ENCODE peak calls at places on chromosomes 7 and 10, in ten cellular contexts. O is cardiac fibroblast, I is heart right ventricle, F is foreskin keratinocyte, U is GM12865, A is mucosa of descending colon, Q is WTC11, D is nephron progenitor cell, X is IMR-90, B is uterus. T is an unnamed sample.

GRCh38 chr10:35011771-35012191 is 78.4 kb downstream of the CUL2 start:
- DNase-seq in O (no peak), I (no peak), F (no peak), U (no peak), A (no peak), Q (no peak), D (no peak), X (peak), B (no peak), T (no peak)

GRCh38 chr10:132836832-132837540 is 51.0 kb upstream of the NKX6-2 start:
- DNase-seq in O (peak), I (no peak), F (no peak), U (no peak), A (no peak), Q (peak), D (peak), X (peak), B (no peak), T (peak)

GRCh38 chr7:98621573-98622482 is 4.7 kb downstream of the NPTX2 start:
- DNase-seq in O (no peak), I (no peak), F (no peak), U (no peak), A (no peak), Q (no peak), D (no peak), X (no peak), B (no peak), T (no peak)

GRCh38 chr7:27576360-27576944 is 86.2 kb downstream of the HIBADH start:
- DNase-seq in O (peak), I (no peak), F (no peak), U (peak), A (no peak), Q (no peak), D (peak), X (peak), B (no peak), T (peak)

GRCh38 chr10:130137077-130137448 is 872 bp downstream of the GLRX3 start:
- DNase-seq in O (peak), I (no peak), F (peak), U (peak), A (no peak), Q (no peak), D (no peak), X (peak), B (no peak), T (no peak)

GRCh38 chr7:30744075-30744417 is 7.9 kb upstream of the INMT start:
- DNase-seq in O (no peak), I (no peak), F (no peak), U (no peak), A (no peak), Q (no peak), D (no peak), X (no peak), B (no peak), T (no peak)

GRCh38 chr7:117941138-117941810 is 68.0 kb upstream of the CTTNBP2 start:
- DNase-seq in O (no peak), I (no peak), F (no peak), U (no peak), A (no peak), Q (no peak), D (no peak), X (peak), B (no peak), T (no peak)

GRCh38 chr7:151888079-151888673 is 11.3 kb upstream of the PRKAG2 start:
- DNase-seq in O (no peak), I (no peak), F (no peak), U (no peak), A (peak), Q (no peak), D (no peak), X (no peak), B (no peak), T (peak)

GRCh38 chr7:19024261-19024660 is 93.2 kb downstream of the TWIST1 start:
- DNase-seq in O (peak), I (no peak), F (peak), U (no peak), A (no peak), Q (no peak), D (no peak), X (peak), B (no peak), T (no peak)

GRCh38 chr7:87231715-87232114 is 12.2 kb upstream of the TMEM243 start:
- DNase-seq in O (no peak), I (no peak), F (no peak), U (no peak), A (no peak), Q (no peak), D (no peak), X (no peak), B (no peak), T (no peak)

GRCh38 chr10:93150990-93151547 is 77.4 kb downstream of the CYP26A1 start:
- DNase-seq in O (no peak), I (no peak), F (peak), U (peak), A (no peak), Q (no peak), D (no peak), X (no peak), B (no peak), T (no peak)

GRCh38 chr10:93152136-93152535 is 78.4 kb downstream of the CYP26A1 start:
- DNase-seq in O (peak), I (no peak), F (peak), U (no peak), A (no peak), Q (no peak), D (no peak), X (peak), B (no peak), T (no peak)

GRCh38 chr10:93150289-93150688 is 76.6 kb downstream of the CYP26A1 start:
- DNase-seq in O (no peak), I (no peak), F (peak), U (peak), A (no peak), Q (no peak), D (no peak), X (no peak), B (no peak), T (peak)

GRCh38 chr10:93148476-93148875 is 74.8 kb downstream of the CYP26A1 start:
- DNase-seq in O (no peak), I (no peak), F (no peak), U (no peak), A (no peak), Q (no peak), D (no peak), X (no peak), B (no peak), T (no peak)

GRCh38 chr10:93149761-93150160 is 76.1 kb downstream of the CYP26A1 start:
- DNase-seq in O (peak), I (no peak), F (no peak), U (no peak), A (no peak), Q (no peak), D (no peak), X (peak), B (no peak), T (no peak)
- TF ChIP-seq CTCF in O (no peak), I (no peak), F (no peak), U (no peak), A (no peak), Q (no peak), D (no peak), X (no peak), B (no peak), T (no peak)

DNA sequence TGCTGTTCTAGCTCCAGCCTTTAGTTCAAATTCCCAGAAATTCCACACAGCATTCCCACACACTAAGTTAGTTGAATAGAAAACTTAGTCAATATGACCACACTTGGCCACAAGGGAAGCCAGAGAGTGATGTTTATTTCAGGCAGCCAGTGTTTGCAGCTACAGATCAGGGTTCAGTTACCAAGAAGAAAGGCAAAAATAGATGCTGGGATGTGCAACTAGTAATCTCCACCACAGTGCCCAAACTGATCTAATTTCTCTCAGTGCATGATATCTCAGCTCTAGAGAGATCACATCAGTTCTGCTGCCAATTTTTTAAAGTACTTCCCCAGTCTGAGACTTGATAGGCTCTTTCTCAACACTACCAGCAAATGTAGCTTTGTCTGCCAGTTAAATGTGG is 17.6 kb downstream of the SLF2 start:
- DNase-seq in O (no peak), I (no peak), F (no peak), U (no peak), A (no peak), Q (no peak), D (no peak), X (peak), B (no peak), T (no peak)
- TF ChIP-seq CTCF in O (no peak), I (no peak), F (peak), U (no peak), A (no peak), Q (no peak), D (no peak), X (no peak), B (no peak), T (no peak)

GRCh38 chr7:2063562-2064360 is 169.0 kb downstream of the MAD1L1 start:
- DNase-seq in O (peak), I (peak), F (no peak), U (no peak), A (peak), Q (no peak), D (no peak), X (peak), B (peak), T (peak)
- TF ChIP-seq CTCF in O (no peak), I (peak), F (no peak), U (no peak), A (no peak), Q (no peak), D (no peak), X (peak), B (no peak), T (no peak)

GRCh38 chr7:1750541-1751021 is 80.5 kb downstream of the ELFN1 start:
- DNase-seq in O (no peak), I (no peak), F (no peak), U (no peak), A (no peak), Q (no peak), D (no peak), X (no peak), B (no peak), T (no peak)
- TF ChIP-seq CTCF in O (no peak), I (no peak), F (no peak), U (no peak), A (no peak), Q (no peak), D (no peak), X (no peak), B (no peak), T (no peak)

DNA sequence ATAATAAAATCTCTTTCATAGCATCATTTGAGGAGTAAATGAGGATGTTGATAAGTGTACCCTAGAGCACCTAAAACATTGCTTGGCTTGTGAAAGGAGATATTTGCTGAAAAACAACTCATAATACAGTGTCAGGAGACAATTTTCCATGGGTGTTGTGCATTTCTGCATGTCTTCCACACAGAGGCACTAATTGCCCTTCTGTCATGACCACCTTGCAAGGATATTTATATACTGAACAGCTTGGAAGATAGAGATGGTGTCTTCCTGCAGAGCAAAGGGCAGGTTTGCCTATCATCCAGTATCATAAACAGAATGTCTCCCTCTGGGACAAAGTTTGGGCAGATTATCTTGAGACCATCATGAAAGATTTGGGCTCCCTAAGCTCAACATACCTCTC is 495.2 kb upstream of the LRRN3 start:
- DNase-seq in O (no peak), I (no peak), F (no peak), U (no peak), A (no peak), Q (no peak), D (no peak), X (no peak), B (no peak), T (no peak)
- TF ChIP-seq CTCF in O (no peak), I (no peak), F (no peak), U (no peak), A (no peak), Q (no peak), D (no peak), X (no peak), B (no peak), T (no peak)

DNA sequence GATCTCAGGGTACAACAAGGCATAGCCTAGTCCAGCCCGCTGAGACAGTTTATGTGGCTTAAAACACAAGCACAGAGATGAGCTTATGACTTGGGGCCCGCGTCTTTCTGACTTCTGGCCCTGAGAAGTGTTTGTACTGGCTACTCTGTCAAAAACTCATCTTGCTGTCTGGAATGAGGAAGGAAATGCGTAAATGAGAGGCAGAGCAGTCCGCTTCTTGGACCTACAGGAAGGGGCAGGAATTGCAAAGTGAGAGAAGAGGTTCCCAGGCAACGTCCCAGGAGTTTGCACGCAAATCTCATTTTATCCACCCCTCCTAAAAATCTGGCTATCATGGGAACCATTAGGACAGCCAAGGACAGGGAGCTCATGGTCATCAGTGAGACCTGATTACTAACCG is 5.5 kb downstream of the ANXA11 start:
- DNase-seq in O (peak), I (no peak), F (no peak), U (no peak), A (no peak), Q (no peak), D (no peak), X (peak), B (no peak), T (peak)
- TF ChIP-seq CTCF in O (peak), I (peak), F (no peak), U (no peak), A (no peak), Q (no peak), D (no peak), X (peak), B (peak), T (no peak)

GRCh38 chr10:92688927-92689662 is 660 bp upstream of the HHEX start:
- DNase-seq in O (peak), I (peak), F (no peak), U (peak), A (peak), Q (peak), D (peak), X (peak), B (peak), T (no peak)

GRCh38 chr10:92691591-92692084 is 1.9 kb downstream of the HHEX start:
- DNase-seq in O (no peak), I (peak), F (no peak), U (no peak), A (peak), Q (peak), D (peak), X (no peak), B (peak), T (no peak)

GRCh38 chr10:92691042-92691590 is 1.4 kb downstream of the HHEX start:
- DNase-seq in O (no peak), I (peak), F (no peak), U (no peak), A (peak), Q (peak), D (no peak), X (no peak), B (no peak), T (no peak)

GRCh38 chr10:92689663-92690210 is at the start of gene HHEX:
- DNase-seq in O (peak), I (peak), F (no peak), U (peak), A (peak), Q (peak), D (no peak), X (peak), B (no peak), T (peak)

DNA sequence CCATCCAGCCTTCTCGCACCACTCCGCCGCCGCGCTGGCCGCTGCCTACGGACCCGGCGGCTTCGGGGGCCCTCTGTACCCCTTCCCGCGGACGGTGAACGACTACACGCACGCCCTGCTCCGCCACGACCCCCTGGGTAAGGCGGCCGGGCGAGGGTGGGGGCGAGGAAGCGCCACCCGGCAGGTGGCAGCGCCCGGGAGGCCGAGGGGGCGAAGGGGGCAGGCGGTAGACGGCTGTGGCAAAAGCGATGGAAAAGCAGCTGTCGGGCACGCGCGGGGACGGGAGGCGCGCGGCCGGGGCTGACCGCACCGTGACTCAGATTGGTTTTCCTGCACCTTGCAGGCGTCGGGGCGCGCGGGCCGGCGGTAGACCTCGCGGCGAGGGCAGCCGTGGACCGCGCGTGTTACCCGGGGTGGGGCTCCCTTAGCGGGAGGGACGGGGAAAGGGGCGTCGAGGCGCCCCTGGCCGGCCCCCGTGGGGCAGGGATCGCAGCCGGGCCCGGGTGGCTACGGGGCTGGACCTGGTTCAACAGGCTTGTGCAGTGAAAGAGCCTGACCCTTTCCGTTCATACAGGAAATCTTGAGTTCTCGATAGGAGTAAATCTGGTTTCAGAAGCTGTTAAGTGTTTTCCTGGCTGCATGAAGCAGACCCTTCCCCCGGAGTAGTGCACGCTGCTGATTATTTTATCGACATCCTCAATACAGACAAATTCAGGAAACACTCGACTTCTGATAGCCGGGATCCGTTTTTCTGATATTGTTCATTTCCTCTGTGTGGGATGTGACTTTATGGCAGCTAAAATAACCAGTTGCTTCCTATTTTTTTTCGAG is 671 bp downstream of the HHEX start:
- DNase-seq in O (peak), I (peak), F (no peak), U (peak), A (peak), Q (peak), D (peak), X (peak), B (peak), T (no peak)
- TF ChIP-seq CTCF in O (no peak), I (no peak), F (no peak), U (no peak), A (no peak), Q (no peak), D (no peak), X (no peak), B (no peak), T (no peak)

GRCh38 chr7:121994625-121995410 is 121.9 kb downstream of the PTPRZ1 start:
- DNase-seq in O (peak), I (peak), F (peak), U (peak), A (no peak), Q (peak), D (peak), X (peak), B (peak), T (peak)
- TF ChIP-seq CTCF in O (peak), I (peak), F (peak), U (peak), A (peak), Q (peak), D (peak), X (peak), B (peak), T (peak)

DNA sequence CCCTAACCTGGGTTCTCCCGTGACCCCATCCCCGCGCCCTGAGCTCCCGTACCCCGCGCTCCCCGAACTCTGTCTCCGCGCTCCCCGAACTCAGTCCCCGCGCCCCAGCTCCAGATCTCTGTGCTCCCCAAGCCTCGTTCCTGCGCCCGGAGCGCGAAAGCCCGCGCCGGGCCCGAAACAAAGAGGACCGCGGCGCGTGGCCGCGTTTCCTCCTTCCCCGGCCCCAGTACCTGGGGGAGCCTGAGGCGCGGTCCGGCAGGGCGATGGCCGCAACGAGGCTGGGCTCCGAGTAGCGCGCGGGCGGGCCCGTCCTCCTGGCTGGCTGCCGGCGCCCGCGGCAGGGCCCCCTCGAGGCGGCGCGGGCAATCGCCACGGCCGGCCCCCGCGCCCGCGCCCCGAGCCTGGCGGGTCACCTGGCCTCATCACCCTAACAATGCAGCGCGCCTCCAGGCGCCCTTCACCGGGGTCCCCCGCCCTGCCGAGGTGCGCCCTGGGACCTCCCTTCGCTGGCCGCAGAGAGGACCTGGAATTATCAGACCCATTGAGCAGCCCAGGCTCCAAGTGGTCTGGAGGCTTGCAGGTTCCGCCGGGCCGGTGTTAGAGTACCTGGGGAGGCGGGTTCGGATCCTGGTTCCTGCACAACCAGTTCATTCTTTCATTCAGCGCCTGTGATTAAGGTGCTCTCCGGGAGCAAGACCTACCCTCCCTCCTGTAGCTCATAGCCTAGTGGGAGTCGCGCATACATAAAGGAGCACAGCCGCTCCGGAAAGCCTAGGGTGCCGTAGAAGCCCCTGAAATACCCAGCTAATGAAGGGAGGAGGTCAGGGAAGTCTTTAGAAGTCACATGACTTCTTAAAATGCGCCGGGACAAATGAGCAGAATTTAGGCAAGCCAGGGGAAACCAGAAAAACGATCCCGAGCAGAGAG is at the start of gene TNS3:
- DNase-seq in O (peak), I (peak), F (no peak), U (no peak), A (peak), Q (peak), D (peak), X (peak), B (no peak), T (peak)
- TF ChIP-seq CTCF in O (no peak), I (peak), F (peak), U (no peak), A (peak), Q (no peak), D (no peak), X (peak), B (peak), T (peak)

T was measured in Calu3.